ENCODE peak calls at places on chromosomes 3 and 15, in seven cellular contexts. S is right lobe of liver, R is Peyer's patch, H is esophagus squamous epithelium, U is uterus, Z is body of pancreas, Y is IMR-90. C is an unnamed sample.

GRCh38 chr3:111636506-111636905 is 41.4 kb upstream of the ZBED2 start:
- DNase-seq in S (no peak), R (no peak), H (no peak), U (no peak), Z (no peak), Y (peak; percentile 33), C (no peak)

GRCh38 chr3:172103724-172104123 is 64.3 kb downstream of the FNDC3B start:
- DNase-seq in S (no peak), R (no peak), H (no peak), U (no peak), Z (no peak), Y (peak; percentile 71), C (no peak)

GRCh38 chr3:170470063-170471006 is 51.7 kb downstream of the CLDN11 start:
- DNase-seq in S (no peak), R (no peak), H (no peak), U (peak; percentile 59), Z (no peak), Y (peak; percentile 88), C (peak; percentile 56)

GRCh38 chr3:11022115-11022514 is 29.6 kb downstream of the SLC6A1 start:
- DNase-seq in S (peak; percentile 88), R (no peak), H (no peak), U (no peak), Z (no peak), Y (no peak), C (no peak)

GRCh38 chr3:122183521-122183892 is at the start of gene CASR:
- DNase-seq in S (peak; percentile 57), R (peak; percentile 56), H (no peak), U (no peak), Z (peak; percentile 57), Y (no peak), C (peak; percentile 15)

GRCh38 chr3:14460342-14461005 is 58.1 kb downstream of the SLC6A6 start:
- DNase-seq in S (no peak), R (no peak), H (no peak), U (peak; percentile 60), Z (peak; percentile 78), Y (peak; percentile 93), C (peak; percentile 86)

GRCh38 chr3:38115645-38116427 is 21.1 kb downstream of the ACAA1 start:
- DNase-seq in S (peak; percentile 29), R (peak; percentile 42), H (no peak), U (no peak), Z (no peak), Y (no peak), C (no peak)

GRCh38 chr3:131903988-131904415 is 130.8 kb downstream of the CPNE4 start:
- DNase-seq in S (no peak), R (no peak), H (no peak), U (no peak), Z (no peak), Y (peak; percentile 88), C (no peak)

GRCh38 chr3:83033123-83033522 is 1271.7 kb upstream of the GBE1 start:
- DNase-seq in S (no peak), R (no peak), H (no peak), U (no peak), Z (no peak), Y (no peak), C (no peak)

GRCh38 chr15:68833734-68834334 is 13.1 kb upstream of the ANP32A start:
- DNase-seq in S (no peak), R (no peak), H (no peak), U (no peak), Z (no peak), Y (no peak), C (no peak)

GRCh38 chr15:69926011-69926410 is 171.7 kb downstream of the TLE3 start:
- DNase-seq in S (no peak), R (no peak), H (no peak), U (no peak), Z (no peak), Y (no peak), C (no peak)

GRCh38 chr15:93073465-93073952 is 15.5 kb downstream of the RGMA start:
- DNase-seq in S (peak; percentile 53), R (no peak), H (no peak), U (peak; percentile 51), Z (no peak), Y (no peak), C (peak; percentile 73)

GRCh38 chr15:93070901-93071300 is 18.1 kb downstream of the RGMA start:
- DNase-seq in S (no peak), R (no peak), H (no peak), U (no peak), Z (no peak), Y (no peak), C (no peak)

GRCh38 chr15:93072011-93072410 is 17.0 kb downstream of the RGMA start:
- DNase-seq in S (no peak), R (no peak), H (no peak), U (no peak), Z (peak; percentile 24), Y (peak; percentile 14), C (no peak)

GRCh38 chr15:93071469-93071891 is 17.5 kb downstream of the RGMA start:
- DNase-seq in S (no peak), R (no peak), H (no peak), U (no peak), Z (no peak), Y (no peak), C (peak; percentile 43)

DNA sequence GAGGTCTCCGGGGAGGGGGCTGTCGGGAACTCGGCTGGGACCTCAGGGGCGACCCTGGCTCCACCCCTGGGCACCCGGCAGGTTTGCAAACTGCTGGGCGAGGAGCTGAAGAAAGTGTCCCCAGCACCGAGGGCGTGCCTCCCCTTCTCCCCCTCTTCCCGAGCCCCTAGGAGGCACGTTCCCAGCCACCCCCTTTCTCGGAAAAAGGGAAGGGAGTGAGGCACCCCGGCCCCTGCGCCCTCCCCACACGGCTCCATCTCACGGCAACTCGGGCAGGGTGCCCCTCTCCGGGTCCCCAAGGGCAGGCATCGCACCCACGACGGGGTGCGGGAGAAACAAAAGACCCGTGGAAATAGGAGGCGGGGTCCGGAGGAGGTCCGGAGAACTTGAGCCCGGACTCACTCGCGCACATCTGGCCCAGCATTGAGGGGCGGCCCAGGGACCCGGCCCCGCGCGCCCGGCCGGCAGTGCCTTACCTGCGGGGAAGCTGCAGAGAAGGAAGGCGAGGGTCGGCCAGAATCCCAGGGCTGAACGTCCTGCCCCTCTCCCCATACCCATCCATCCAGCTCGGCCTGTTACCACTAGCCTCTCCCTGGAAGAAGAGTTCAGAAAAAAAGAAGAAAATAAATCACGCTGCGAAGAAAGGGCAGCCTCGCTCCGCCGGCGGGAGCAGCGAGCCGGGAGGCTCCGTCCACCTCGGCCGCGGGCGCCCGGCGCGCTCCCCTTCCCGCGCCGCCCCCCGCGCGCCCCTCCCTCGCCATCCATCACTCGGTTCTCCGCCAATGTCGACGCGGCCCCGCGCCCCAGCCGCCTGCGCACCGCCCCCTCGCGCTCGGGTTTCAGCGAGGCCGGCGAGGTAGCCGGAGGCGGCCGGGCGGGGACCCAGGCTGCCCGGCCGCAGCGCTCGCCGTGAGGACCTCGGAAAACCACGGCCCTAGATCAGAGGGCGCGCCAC is 16.3 kb downstream of the RGMA start:
- DNase-seq in S (peak; percentile 54), R (no peak), H (no peak), U (peak; percentile 85), Z (peak; percentile 84), Y (peak; percentile 23), C (peak; percentile 93)
- TF ChIP-seq POLR2A in S (no peak), R (no peak), H (no peak), U (peak; percentile 79), Z (peak; percentile 39), Y (no peak), C (peak; percentile 54)

GRCh38 chr3:159727506-159727905 is 261.1 kb upstream of the IL12A start:
- DNase-seq in S (no peak), R (no peak), H (no peak), U (no peak), Z (no peak), Y (no peak), C (no peak)

GRCh38 chr3:159732172-159733111 is 256.2 kb upstream of the IL12A start:
- DNase-seq in S (no peak), R (no peak), H (no peak), U (no peak), Z (no peak), Y (peak; percentile 86), C (no peak)

GRCh38 chr3:159734681-159735080 is 254.0 kb upstream of the IL12A start:
- DNase-seq in S (no peak), R (no peak), H (no peak), U (no peak), Z (no peak), Y (no peak), C (no peak)

GRCh38 chr3:159731254-159731653 is 257.4 kb upstream of the IL12A start:
- DNase-seq in S (no peak), R (no peak), H (no peak), U (no peak), Z (no peak), Y (no peak), C (no peak)

GRCh38 chr3:159733194-159733860 is 255.3 kb upstream of the IL12A start:
- DNase-seq in S (no peak), R (no peak), H (no peak), U (no peak), Z (no peak), Y (peak; percentile 88), C (no peak)
- H3K27ac ChIP-seq in S (no peak overlapping the region), R (no peak overlapping the region), H (peak overlapping the region; percentile 60), U (no peak overlapping the region), Z (no peak overlapping the region), Y (peak overlapping the region; percentile 17), C (no peak overlapping the region)

GRCh38 chr15:94703591-94703990 is 472.2 kb downstream of the MCTP2 start:
- DNase-seq in S (no peak), R (no peak), H (no peak), U (no peak), Z (no peak), Y (no peak), C (no peak)

GRCh38 chr15:94704946-94705345 is 473.6 kb downstream of the MCTP2 start:
- DNase-seq in S (no peak), R (no peak), H (no peak), U (no peak), Z (no peak), Y (no peak), C (no peak)

GRCh38 chr15:94704421-94704820 is 473.1 kb downstream of the MCTP2 start:
- DNase-seq in S (no peak), R (no peak), H (no peak), U (no peak), Z (no peak), Y (no peak), C (no peak)

DNA sequence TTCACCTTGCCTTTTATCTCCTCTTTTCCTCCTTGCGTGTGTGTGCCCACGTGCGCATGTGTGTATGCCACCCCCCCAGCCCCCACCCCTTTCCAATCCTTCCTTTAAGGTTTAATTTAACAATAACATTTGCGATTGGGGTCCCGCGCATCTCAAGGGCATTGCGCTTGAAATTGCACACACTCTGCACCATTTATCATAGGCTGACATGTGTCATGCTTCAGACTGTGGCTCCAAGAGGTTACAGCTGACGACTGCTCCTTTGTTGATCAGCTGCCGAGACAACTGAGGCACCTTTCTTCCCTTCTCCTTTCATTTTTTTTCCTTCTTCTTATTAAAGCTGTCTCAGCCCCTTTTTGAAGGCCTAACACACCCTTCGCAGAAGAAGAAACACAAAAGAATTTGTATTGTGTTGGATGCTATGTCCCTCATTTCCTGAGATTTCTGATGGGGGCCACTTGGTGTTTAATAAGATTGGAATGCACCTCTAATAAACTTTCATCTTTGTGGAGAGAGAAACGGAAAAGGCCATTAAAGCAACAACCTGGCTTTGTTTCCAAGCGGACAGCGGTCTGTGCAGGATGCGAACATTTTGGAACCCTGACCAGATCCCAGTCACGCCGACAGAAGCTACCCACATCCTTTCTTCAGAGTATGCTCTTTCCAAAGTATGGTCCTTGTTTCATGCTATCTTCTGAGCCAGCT is 470.1 kb downstream of the MCTP2 start:
- DNase-seq in S (no peak), R (no peak), H (no peak), U (no peak), Z (no peak), Y (no peak), C (no peak)
- TF ChIP-seq POLR2A in S (no peak), R (no peak), H (no peak), U (no peak), Z (no peak), Y (no peak), C (no peak)

GRCh38 chr3:33141006-33141405 is 27.2 kb downstream of the CRTAP start:
- DNase-seq in S (no peak), R (no peak), H (no peak), U (no peak), Z (no peak), Y (no peak), C (no peak)
- H3K27ac ChIP-seq in S (no peak overlapping the region), R (no peak overlapping the region), H (no peak overlapping the region), U (no peak overlapping the region), Z (no peak overlapping the region), Y (no peak overlapping the region), C (no peak overlapping the region)

C was measured in ovary.